ENCODE peak calls at places on chromosomes 5 and 9, in five cellular contexts. V is NCI-H345, G is lower leg skin, E is sigmoid colon, P is globus pallidus. I is an unnamed sample.

GRCh38 chr9:115691686-115692085 is 461.9 kb upstream of the PAPPA start:
- DNase-seq in V (no peak), G (no peak), E (no peak), P (no peak), I (no peak)

GRCh38 chr9:130932220-130933069 is 6.6 kb downstream of the FIBCD1 start:
- DNase-seq in V (no peak), G (no peak), E (no peak), P (no peak), I (no peak)

GRCh38 chr5:167716376-167716775 is 575.1 kb upstream of the WWC1 start:
- DNase-seq in V (no peak), G (no peak), E (no peak), P (no peak), I (no peak)

GRCh38 chr5:149962040-149962439 is 1.5 kb downstream of the SLC26A2 start:
- DNase-seq in V (peak), G (no peak), E (no peak), P (peak), I (peak)

GRCh38 chr9:134721344-134721743 is 79.7 kb downstream of the COL5A1 start:
- DNase-seq in V (no peak), G (no peak), E (peak), P (no peak), I (no peak)

GRCh38 chr9:90546200-90546599 is 96.4 kb downstream of the DIRAS2 start:
- DNase-seq in V (peak), G (no peak), E (no peak), P (no peak), I (peak)

GRCh38 chr5:63961125-63961597 is 1.1 kb downstream of the HTR1A start:
- DNase-seq in V (no peak), G (no peak), E (no peak), P (no peak), I (no peak)

GRCh38 chr9:92707530-92707929 is 37.6 kb upstream of the IPPK start:
- DNase-seq in V (no peak), G (no peak), E (no peak), P (no peak), I (no peak)

GRCh38 chr5:58922392-58923171 is 339.7 kb downstream of the RAB3C start:
- DNase-seq in V (no peak), G (peak), E (peak), P (peak), I (no peak)

GRCh38 chr5:115469904-115470516 is 74.6 kb downstream of the FEM1C start:
- DNase-seq in V (no peak), G (no peak), E (no peak), P (no peak), I (no peak)

GRCh38 chr9:36018755-36019720 is 17.7 kb upstream of the RECK start:
- DNase-seq in V (no peak), G (no peak), E (no peak), P (no peak), I (no peak)

GRCh38 chr5:95861221-95861857 is 38.8 kb upstream of the GLRX start:
- DNase-seq in V (peak), G (peak), E (peak), P (no peak), I (no peak)

GRCh38 chr9:107648153-107648716 is 158.7 kb upstream of the KLF4 start:
- DNase-seq in V (no peak), G (no peak), E (no peak), P (no peak), I (peak)

GRCh38 chr9:80867731-80868130 is 821.6 kb downstream of the TLE1 start:
- DNase-seq in V (no peak), G (no peak), E (no peak), P (no peak), I (no peak)

GRCh38 chr9:124164800-124165199 is 92.9 kb upstream of the NEK6 start:
- DNase-seq in V (no peak), G (peak), E (peak), P (peak), I (no peak)

GRCh38 chr9:80378669-80379293 is 807.0 kb downstream of the TLE4 start:
- DNase-seq in V (no peak), G (no peak), E (no peak), P (no peak), I (no peak)

GRCh38 chr5:124043456-124043855 is 531.5 kb downstream of the CSNK1G3 start:
- DNase-seq in V (no peak), G (no peak), E (no peak), P (no peak), I (peak)

GRCh38 chr9:87580941-87581438 is 83.3 kb downstream of the DAPK1 start:
- DNase-seq in V (no peak), G (no peak), E (no peak), P (no peak), I (no peak)

GRCh38 chr5:82384025-82384750 is 106.0 kb upstream of the RPS23 start:
- DNase-seq in V (no peak), G (no peak), E (no peak), P (no peak), I (no peak)

GRCh38 chr5:57828221-57828620 is 345.6 kb upstream of the ACTBL2 start:
- DNase-seq in V (no peak), G (no peak), E (no peak), P (no peak), I (no peak)

GRCh38 chr9:5425006-5425628 is 12.6 kb downstream of the PLGRKT start:
- DNase-seq in V (peak), G (no peak), E (no peak), P (no peak), I (peak)

GRCh38 chr5:134595458-134595838 is 37.2 kb downstream of the SAR1B start:
- DNase-seq in V (no peak), G (no peak), E (no peak), P (no peak), I (no peak)

GRCh38 chr5:148829734-148830133 is 3.3 kb downstream of the ADRB2 start:
- DNase-seq in V (peak), G (no peak), E (no peak), P (no peak), I (no peak)

GRCh38 chr5:113804943-113805342 is 291.4 kb downstream of the YTHDC2 start:
- DNase-seq in V (no peak), G (no peak), E (no peak), P (no peak), I (peak)

GRCh38 chr5:96203761-96204160 is 229.3 kb downstream of the PCSK1 start:
- DNase-seq in V (no peak), G (no peak), E (no peak), P (no peak), I (no peak)

GRCh38 chr9:34176089-34176488 is 2.8 kb upstream of the UBAP1 start:
- DNase-seq in V (no peak), G (no peak), E (no peak), P (no peak), I (no peak)

GRCh38 chr5:113292535-113292934 is 142.3 kb downstream of the TSSK1B start:
- DNase-seq in V (no peak), G (no peak), E (no peak), P (no peak), I (no peak)

GRCh38 chr9:70639853-70640814 is 225.7 kb upstream of the KLF9 start:
- DNase-seq in V (peak), G (no peak), E (no peak), P (peak), I (peak)

GRCh38 chr5:14252793-14253192 is 109.7 kb downstream of the TRIO start:
- DNase-seq in V (no peak), G (no peak), E (no peak), P (no peak), I (no peak)

GRCh38 chr9:74887041-74887980 is at the start of gene TRPM6:
- DNase-seq in V (peak), G (peak), E (peak), P (peak), I (peak)

GRCh38 chr9:16030513-16031185 is 477.8 kb downstream of the CCDC171 start:
- DNase-seq in V (no peak), G (no peak), E (no peak), P (no peak), I (peak)

GRCh38 chr5:73654171-73654811 is 28.3 kb downstream of the ARHGEF28 start:
- DNase-seq in V (no peak), G (no peak), E (no peak), P (peak), I (peak)

GRCh38 chr9:17476401-17476800 is 102.5 kb upstream of the SH3GL2 start:
- DNase-seq in V (no peak), G (no peak), E (no peak), P (no peak), I (no peak)

GRCh38 chr5:62341783-62342475 is 35.9 kb downstream of the KIF2A start:
- DNase-seq in V (no peak), G (no peak), E (no peak), P (no peak), I (no peak)

GRCh38 chr9:81609782-81610738 is 79.3 kb downstream of the TLE1 start:
- DNase-seq in V (no peak), G (no peak), E (no peak), P (no peak), I (no peak)

GRCh38 chr5:98564836-98565235 is 208.6 kb upstream of the RGMB start:
- DNase-seq in V (no peak), G (no peak), E (no peak), P (no peak), I (no peak)

GRCh38 chr5:133664422-133664821 is 52.1 kb upstream of the FSTL4 start:
- DNase-seq in V (peak), G (no peak), E (no peak), P (no peak), I (no peak)

GRCh38 chr9:110582156-110582555 is 2.6 kb upstream of the SVEP1 start:
- DNase-seq in V (no peak), G (no peak), E (no peak), P (no peak), I (no peak)

GRCh38 chr5:43432486-43433365 is 20.5 kb upstream of the CCL28 start:
- DNase-seq in V (peak), G (peak), E (no peak), P (peak), I (peak)

GRCh38 chr5:994272-994607 is 14.4 kb upstream of the NKD2 start:
- DNase-seq in V (no peak), G (no peak), E (no peak), P (no peak), I (no peak)